ENCODE peak calls at places on chromosomes 1 and 21, in six cellular contexts. S, D, O, C, U and J are unnamed samples.

GRCh38 chr1:202241376-202242079 is 47.9 kb downstream of the LGR6 start:
- DNase-seq in S (no peak), D (no peak), O (no peak), C (no peak), U (no peak), J (no peak)

GRCh38 chr1:226355679-226356583 is 47.0 kb upstream of the LIN9 start:
- DNase-seq in S (no peak), D (no peak), O (peak; percentile 96), C (no peak), U (no peak), J (no peak)

GRCh38 chr1:31460027-31460426 is 47.0 kb downstream of the SERINC2 start:
- DNase-seq in S (no peak), D (peak; percentile 81), O (no peak), C (no peak), U (no peak), J (no peak)

GRCh38 chr21:33058468-33059318 is 11.2 kb upstream of the OLIG1 start:
- DNase-seq in S (no peak), D (no peak), O (no peak), C (no peak), U (no peak), J (peak; percentile 45)

GRCh38 chr1:93394514-93394913 is 48.8 kb downstream of the DR1 start:
- DNase-seq in S (no peak), D (no peak), O (no peak), C (no peak), U (no peak), J (no peak)

GRCh38 chr1:218524986-218525385 is 179.8 kb downstream of the TGFB2 start:
- DNase-seq in S (no peak), D (no peak), O (no peak), C (no peak), U (no peak), J (no peak)

GRCh38 chr1:163772266-163772665 is 450.5 kb downstream of the NUF2 start:
- DNase-seq in S (no peak), D (no peak), O (no peak), C (no peak), U (no peak), J (no peak)

GRCh38 chr1:6171546-6172124 is 8.5 kb downstream of the CHD5 start:
- DNase-seq in S (no peak), D (no peak), O (peak; percentile 19), C (no peak), U (no peak), J (no peak)

GRCh38 chr21:42093991-42094417 is 22.9 kb downstream of the UMODL1 start:
- DNase-seq in S (no peak), D (peak; percentile 55), O (no peak), C (peak; percentile 29), U (no peak), J (peak; percentile 19)

GRCh38 chr1:206575894-206576737 is 36.1 kb downstream of the EIF2D start:
- DNase-seq in S (no peak), D (no peak), O (no peak), C (no peak), U (no peak), J (no peak)

GRCh38 chr1:200150721-200151120 is 123.2 kb downstream of the NR5A2 start:
- DNase-seq in S (no peak), D (peak; percentile 74), O (no peak), C (no peak), U (no peak), J (no peak)

GRCh38 chr1:119935915-119936314 is 39.6 kb upstream of the ADAM30 start:
- DNase-seq in S (no peak), D (no peak), O (no peak), C (no peak), U (no peak), J (no peak)

GRCh38 chr21:32392299-32392879 is 423 bp downstream of the URB1 start:
- DNase-seq in S (no peak), D (peak; percentile 19), O (peak; percentile 30), C (no peak), U (no peak), J (no peak)

GRCh38 chr1:2226525-2227340 is 1.4 kb upstream of the SKI start:
- DNase-seq in S (no peak), D (peak; percentile 58), O (no peak), C (peak; percentile 50), U (peak; percentile 60), J (no peak)

GRCh38 chr1:42762269-42762668 is 4.6 kb downstream of the P3H1 start:
- DNase-seq in S (no peak), D (no peak), O (no peak), C (no peak), U (no peak), J (no peak)

GRCh38 chr1:89701746-89702241 is 68.9 kb downstream of the LRRC8C start:
- DNase-seq in S (no peak), D (no peak), O (no peak), C (no peak), U (no peak), J (no peak)

GRCh38 chr1:89697397-89697796 is 64.5 kb downstream of the LRRC8C start:
- DNase-seq in S (no peak), D (no peak), O (no peak), C (no peak), U (no peak), J (no peak)

GRCh38 chr1:89698624-89699023 is 65.7 kb downstream of the LRRC8C start:
- DNase-seq in S (no peak), D (no peak), O (no peak), C (no peak), U (no peak), J (no peak)

GRCh38 chr1:89698020-89698560 is 65.2 kb downstream of the LRRC8C start:
- DNase-seq in S (no peak), D (no peak), O (no peak), C (no peak), U (no peak), J (no peak)

GRCh38 chr1:89699451-89699986 is 66.6 kb downstream of the LRRC8C start:
- DNase-seq in S (no peak), D (no peak), O (no peak), C (no peak), U (no peak), J (no peak)
- H3K27ac ChIP-seq in S (peak overlapping the region; percentile 9), D (no peak overlapping the region), O (peak overlapping the region; percentile 18), C (peak overlapping the region; percentile 69), U (no peak overlapping the region), J (no peak overlapping the region)

GRCh38 chr1:21301794-21302440 is 11.7 kb upstream of the ECE1 start:
- DNase-seq in S (no peak), D (no peak), O (no peak), C (no peak), U (no peak), J (no peak)

GRCh38 chr1:21305900-21306189 is 15.6 kb upstream of the ECE1 start:
- DNase-seq in S (no peak), D (no peak), O (no peak), C (no peak), U (no peak), J (no peak)

GRCh38 chr1:21305155-21305899 is 15.1 kb upstream of the ECE1 start:
- DNase-seq in S (no peak), D (no peak), O (no peak), C (no peak), U (no peak), J (no peak)

GRCh38 chr1:21302747-21303715 is 12.8 kb upstream of the ECE1 start:
- DNase-seq in S (no peak), D (no peak), O (no peak), C (no peak), U (peak; percentile 75), J (no peak)

DNA sequence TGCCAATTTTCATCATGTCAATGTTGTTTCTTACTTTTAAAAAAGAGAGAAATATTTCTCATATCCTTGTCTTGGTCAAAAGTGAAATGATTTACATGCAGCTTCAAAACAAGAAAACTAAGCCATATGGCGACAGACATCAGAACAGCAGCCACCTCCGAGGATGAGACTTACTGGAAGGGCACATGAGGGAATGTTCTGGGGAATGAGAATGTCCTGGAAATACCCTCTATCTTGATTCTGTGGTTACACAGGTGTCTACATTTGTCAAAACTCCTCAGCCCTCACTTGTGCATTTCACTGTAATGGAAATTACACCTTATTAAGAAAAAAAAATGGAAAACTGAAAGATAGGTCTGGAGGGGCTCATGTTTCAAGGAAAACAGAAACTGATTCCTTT is 14.2 kb upstream of the ECE1 start:
- DNase-seq in S (no peak), D (no peak), O (no peak), C (no peak), U (no peak), J (no peak)
- H3K27ac ChIP-seq in S (no peak overlapping the region), D (peak overlapping the region; percentile 57), O (no peak overlapping the region), C (no peak overlapping the region), U (no peak overlapping the region), J (no peak overlapping the region)

GRCh38 chr1:116115476-116115875 is 4.3 kb downstream of the MAB21L3 start:
- DNase-seq in S (no peak), D (no peak), O (no peak), C (no peak), U (no peak), J (no peak)

GRCh38 chr1:116113615-116114014 is 2.4 kb downstream of the MAB21L3 start:
- DNase-seq in S (no peak), D (no peak), O (no peak), C (no peak), U (no peak), J (no peak)

GRCh38 chr1:116111196-116112021 is at the start of gene MAB21L3:
- DNase-seq in S (no peak), D (peak; percentile 70), O (no peak), C (no peak), U (peak; percentile 62), J (no peak)

GRCh38 chr1:116110507-116111195 is 548 bp upstream of the MAB21L3 start:
- DNase-seq in S (no peak), D (no peak), O (no peak), C (no peak), U (no peak), J (no peak)

GRCh38 chr1:116112388-116113140 is 1.4 kb downstream of the MAB21L3 start:
- DNase-seq in S (no peak), D (no peak), O (no peak), C (no peak), U (no peak), J (no peak)
- H3K27ac ChIP-seq in S (no peak overlapping the region), D (peak overlapping the region; percentile 89), O (no peak overlapping the region), C (no peak overlapping the region), U (peak overlapping the region; percentile 78), J (no peak overlapping the region)

GRCh38 chr1:221793439-221794078 is 51.7 kb upstream of the DUSP10 start:
- DNase-seq in S (peak; percentile 34), D (no peak), O (no peak), C (no peak), U (no peak), J (no peak)
- H3K27ac ChIP-seq in S (peak overlapping the region; percentile 27), D (no peak overlapping the region), O (no peak overlapping the region), C (no peak overlapping the region), U (no peak overlapping the region), J (no peak overlapping the region)

DNA sequence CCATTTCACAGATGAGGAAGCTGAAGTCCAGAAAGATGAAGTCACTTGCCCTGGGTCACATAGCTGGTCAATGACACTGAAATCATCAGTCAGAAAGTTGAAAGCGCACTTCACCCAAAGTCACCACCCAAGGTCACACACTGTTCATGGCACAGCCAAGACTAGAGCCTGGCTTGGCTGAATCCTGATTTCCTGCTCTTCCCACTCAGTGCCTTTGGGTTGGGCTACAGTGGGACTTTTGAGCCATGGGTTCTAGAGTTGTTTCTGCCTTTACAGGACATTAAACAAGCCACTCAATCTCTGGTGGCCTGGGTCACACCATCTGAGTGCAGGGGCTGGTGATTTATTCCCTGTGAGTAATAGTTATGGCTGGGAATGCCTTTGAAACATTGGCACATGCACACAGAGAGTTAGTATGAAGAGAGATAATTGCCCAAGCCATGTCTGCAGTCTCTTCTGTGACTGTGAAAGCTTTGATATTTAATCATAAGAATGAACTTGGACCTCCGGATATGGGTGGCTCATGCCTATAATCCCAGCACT is 15.9 kb upstream of the ARHGEF10L start:
- DNase-seq in S (no peak), D (no peak), O (no peak), C (no peak), U (no peak), J (no peak)
- H3K27ac ChIP-seq in S (no peak overlapping the region), D (no peak overlapping the region), O (no peak overlapping the region), C (no peak overlapping the region), U (no peak overlapping the region), J (no peak overlapping the region)